ENCODE peak calls at places on chromosomes 6 and 20, in five cellular contexts. One of them, this sample, is unnamed.

GRCh38 chr6:147213772-147214171 is 9.6 kb downstream of the STXBP5 start:
- DNase-seq in GM12892: no peak
- DNase-seq in upper lobe of left lung: no peak
- DNase-seq in transverse colon: no peak
- DNase-seq in K562: no peak
- DNase-seq in this sample: no peak

GRCh38 chr6:129105035-129105434 is 222.1 kb downstream of the LAMA2 start:
- DNase-seq in GM12892: no peak
- DNase-seq in upper lobe of left lung: no peak
- DNase-seq in transverse colon: no peak
- DNase-seq in K562: no peak
- DNase-seq in this sample: no peak

GRCh38 chr6:48535569-48535968 is 424.6 kb upstream of the PTCHD4 start:
- DNase-seq in GM12892: no peak
- DNase-seq in upper lobe of left lung: no peak
- DNase-seq in transverse colon: no peak
- DNase-seq in K562: no peak
- DNase-seq in this sample: no peak

GRCh38 chr20:57717797-57718196 is 8.0 kb upstream of the PMEPA1 start:
- DNase-seq in GM12892: no peak
- DNase-seq in upper lobe of left lung: no peak
- DNase-seq in transverse colon: no peak
- DNase-seq in K562: no peak
- DNase-seq in this sample: no peak

GRCh38 chr6:135331002-135331401 is 149.9 kb downstream of the MYB start:
- DNase-seq in GM12892: no peak
- DNase-seq in upper lobe of left lung: no peak
- DNase-seq in transverse colon: no peak
- DNase-seq in K562: no peak
- DNase-seq in this sample: no peak

GRCh38 chr6:6749791-6750434 is 161.4 kb downstream of the LY86 start:
- DNase-seq in GM12892: no peak
- DNase-seq in upper lobe of left lung: peak
- DNase-seq in transverse colon: peak
- DNase-seq in K562: peak
- DNase-seq in this sample: peak

GRCh38 chr20:19501476-19502115 is 256.5 kb upstream of the RIN2 start:
- DNase-seq in GM12892: no peak
- DNase-seq in upper lobe of left lung: no peak
- DNase-seq in transverse colon: no peak
- DNase-seq in K562: no peak
- DNase-seq in this sample: no peak

GRCh38 chr6:101458341-101458740 is 64.8 kb downstream of the GRIK2 start:
- DNase-seq in GM12892: no peak
- DNase-seq in upper lobe of left lung: no peak
- DNase-seq in transverse colon: no peak
- DNase-seq in K562: no peak
- DNase-seq in this sample: no peak

GRCh38 chr20:23048283-23049200 is 930 bp downstream of the THBD start:
- DNase-seq in GM12892: no peak
- DNase-seq in upper lobe of left lung: peak
- DNase-seq in transverse colon: peak
- DNase-seq in K562: no peak
- DNase-seq in this sample: peak

GRCh38 chr20:61127311-61128044 is 124.6 kb upstream of the CDH4 start:
- DNase-seq in GM12892: no peak
- DNase-seq in upper lobe of left lung: no peak
- DNase-seq in transverse colon: no peak
- DNase-seq in K562: no peak
- DNase-seq in this sample: no peak

GRCh38 chr6:91082311-91082803 is 495.5 kb upstream of the MAP3K7 start:
- DNase-seq in GM12892: no peak
- DNase-seq in upper lobe of left lung: no peak
- DNase-seq in transverse colon: no peak
- DNase-seq in K562: no peak
- DNase-seq in this sample: no peak

GRCh38 chr6:169247991-169248390 is 5.7 kb downstream of the THBS2 start:
- DNase-seq in GM12892: no peak
- DNase-seq in upper lobe of left lung: no peak
- DNase-seq in transverse colon: no peak
- DNase-seq in K562: no peak
- DNase-seq in this sample: no peak

GRCh38 chr6:94099072-94099471 is 679.7 kb upstream of the EPHA7 start:
- DNase-seq in GM12892: no peak
- DNase-seq in upper lobe of left lung: no peak
- DNase-seq in transverse colon: no peak
- DNase-seq in K562: no peak
- DNase-seq in this sample: no peak

GRCh38 chr6:122289721-122290501 is 109.5 kb upstream of the HSF2 start:
- DNase-seq in GM12892: no peak
- DNase-seq in upper lobe of left lung: no peak
- DNase-seq in transverse colon: no peak
- DNase-seq in K562: no peak
- DNase-seq in this sample: no peak

GRCh38 chr20:4217349-4217761 is 202.0 kb upstream of the RNF24 start:
- DNase-seq in GM12892: no peak
- DNase-seq in upper lobe of left lung: peak
- DNase-seq in transverse colon: peak
- DNase-seq in K562: peak
- DNase-seq in this sample: no peak

GRCh38 chr6:169386431-169387057 is 132.9 kb upstream of the THBS2 start:
- DNase-seq in GM12892: no peak
- DNase-seq in upper lobe of left lung: no peak
- DNase-seq in transverse colon: no peak
- DNase-seq in K562: no peak
- DNase-seq in this sample: no peak

GRCh38 chr6:112041535-112041934 is 12.4 kb upstream of the CCN6 start:
- DNase-seq in GM12892: no peak
- DNase-seq in upper lobe of left lung: no peak
- DNase-seq in transverse colon: no peak
- DNase-seq in K562: no peak
- DNase-seq in this sample: no peak

GRCh38 chr6:92587521-92587920 is 831.8 kb downstream of the EPHA7 start:
- DNase-seq in GM12892: no peak
- DNase-seq in upper lobe of left lung: no peak
- DNase-seq in transverse colon: no peak
- DNase-seq in K562: no peak
- DNase-seq in this sample: no peak

GRCh38 chr20:2156666-2157624 is 55.3 kb downstream of the STK35 start:
- DNase-seq in GM12892: no peak
- DNase-seq in upper lobe of left lung: no peak
- DNase-seq in transverse colon: no peak
- DNase-seq in K562: no peak
- DNase-seq in this sample: no peak

GRCh38 chr6:134238960-134239795 is 78.7 kb downstream of the SGK1 start:
- DNase-seq in GM12892: no peak
- DNase-seq in upper lobe of left lung: no peak
- DNase-seq in transverse colon: no peak
- DNase-seq in K562: no peak
- DNase-seq in this sample: no peak

GRCh38 chr6:104829183-104829958 is 30.3 kb downstream of the HACE1 start:
- DNase-seq in GM12892: no peak
- DNase-seq in upper lobe of left lung: no peak
- DNase-seq in transverse colon: no peak
- DNase-seq in K562: no peak
- DNase-seq in this sample: no peak

GRCh38 chr20:35421322-35421721 is 9.5 kb upstream of the UQCC1 start:
- DNase-seq in GM12892: no peak
- DNase-seq in upper lobe of left lung: no peak
- DNase-seq in transverse colon: no peak
- DNase-seq in K562: no peak
- DNase-seq in this sample: no peak

GRCh38 chr6:66289889-66290288 is 582.9 kb upstream of the EYS start:
- DNase-seq in GM12892: no peak
- DNase-seq in upper lobe of left lung: no peak
- DNase-seq in transverse colon: no peak
- DNase-seq in K562: no peak
- DNase-seq in this sample: no peak

GRCh38 chr6:142746524-142746923 is 198.5 kb downstream of the HIVEP2 start:
- DNase-seq in GM12892: no peak
- DNase-seq in upper lobe of left lung: no peak
- DNase-seq in transverse colon: no peak
- DNase-seq in K562: no peak
- DNase-seq in this sample: no peak

GRCh38 chr6:52516269-52516668 is 60.6 kb downstream of the TRAM2 start:
- DNase-seq in GM12892: no peak
- DNase-seq in upper lobe of left lung: no peak
- DNase-seq in transverse colon: no peak
- DNase-seq in K562: no peak
- DNase-seq in this sample: no peak

GRCh38 chr6:36110863-36111262 is 19.4 kb upstream of the MAPK13 start:
- DNase-seq in GM12892: no peak
- DNase-seq in upper lobe of left lung: no peak
- DNase-seq in transverse colon: no peak
- DNase-seq in K562: no peak
- DNase-seq in this sample: no peak

GRCh38 chr20:61847420-61847748 is 218.3 kb downstream of the TAF4 start:
- DNase-seq in GM12892: no peak
- DNase-seq in upper lobe of left lung: no peak
- DNase-seq in transverse colon: no peak
- DNase-seq in K562: no peak
- DNase-seq in this sample: no peak

GRCh38 chr6:18328549-18328922 is 58.6 kb upstream of the RNF144B start:
- DNase-seq in GM12892: no peak
- DNase-seq in upper lobe of left lung: no peak
- DNase-seq in transverse colon: no peak
- DNase-seq in K562: no peak
- DNase-seq in this sample: no peak

GRCh38 chr6:119307041-119307440 is 42.5 kb downstream of the MAN1A1 start:
- DNase-seq in GM12892: no peak
- DNase-seq in upper lobe of left lung: no peak
- DNase-seq in transverse colon: no peak
- DNase-seq in K562: no peak
- DNase-seq in this sample: no peak

GRCh38 chr20:43963233-43963632 is 48.6 kb downstream of the TOX2 start:
- DNase-seq in GM12892: no peak
- DNase-seq in upper lobe of left lung: no peak
- DNase-seq in transverse colon: no peak
- DNase-seq in K562: no peak
- DNase-seq in this sample: no peak

GRCh38 chr6:12289655-12290489 is at the start of gene EDN1:
- DNase-seq in GM12892: peak
- DNase-seq in upper lobe of left lung: peak
- DNase-seq in transverse colon: peak
- DNase-seq in K562: peak
- DNase-seq in this sample: peak
- TF ChIP-seq POLR2A in GM12892: peak
- TF ChIP-seq POLR2A in upper lobe of left lung: peak
- TF ChIP-seq POLR2A in transverse colon: peak
- TF ChIP-seq POLR2A in K562: no peak
- TF ChIP-seq POLR2A in this sample: no peak

GRCh38 chr6:109892451-109893435 is 85.4 kb upstream of the GPR6 start:
- DNase-seq in GM12892: no peak
- DNase-seq in upper lobe of left lung: peak
- DNase-seq in transverse colon: peak
- DNase-seq in K562: no peak
- DNase-seq in this sample: peak
- TF ChIP-seq POLR2AphosphoS5 in GM12892: no peak
- TF ChIP-seq POLR2AphosphoS5 in upper lobe of left lung: no peak
- TF ChIP-seq POLR2AphosphoS5 in transverse colon: no peak
- TF ChIP-seq POLR2AphosphoS5 in K562: no peak
- TF ChIP-seq POLR2AphosphoS5 in this sample: peak

GRCh38 chr6:27518881-27519795 is 46.2 kb upstream of the ZNF184 start:
- DNase-seq in GM12892: no peak
- DNase-seq in upper lobe of left lung: peak
- DNase-seq in transverse colon: peak
- DNase-seq in K562: peak
- DNase-seq in this sample: peak
- TF ChIP-seq POLR2A in GM12892: no peak
- TF ChIP-seq POLR2A in upper lobe of left lung: no peak
- TF ChIP-seq POLR2A in transverse colon: no peak
- TF ChIP-seq POLR2A in K562: peak
- TF ChIP-seq POLR2A in this sample: no peak

DNA sequence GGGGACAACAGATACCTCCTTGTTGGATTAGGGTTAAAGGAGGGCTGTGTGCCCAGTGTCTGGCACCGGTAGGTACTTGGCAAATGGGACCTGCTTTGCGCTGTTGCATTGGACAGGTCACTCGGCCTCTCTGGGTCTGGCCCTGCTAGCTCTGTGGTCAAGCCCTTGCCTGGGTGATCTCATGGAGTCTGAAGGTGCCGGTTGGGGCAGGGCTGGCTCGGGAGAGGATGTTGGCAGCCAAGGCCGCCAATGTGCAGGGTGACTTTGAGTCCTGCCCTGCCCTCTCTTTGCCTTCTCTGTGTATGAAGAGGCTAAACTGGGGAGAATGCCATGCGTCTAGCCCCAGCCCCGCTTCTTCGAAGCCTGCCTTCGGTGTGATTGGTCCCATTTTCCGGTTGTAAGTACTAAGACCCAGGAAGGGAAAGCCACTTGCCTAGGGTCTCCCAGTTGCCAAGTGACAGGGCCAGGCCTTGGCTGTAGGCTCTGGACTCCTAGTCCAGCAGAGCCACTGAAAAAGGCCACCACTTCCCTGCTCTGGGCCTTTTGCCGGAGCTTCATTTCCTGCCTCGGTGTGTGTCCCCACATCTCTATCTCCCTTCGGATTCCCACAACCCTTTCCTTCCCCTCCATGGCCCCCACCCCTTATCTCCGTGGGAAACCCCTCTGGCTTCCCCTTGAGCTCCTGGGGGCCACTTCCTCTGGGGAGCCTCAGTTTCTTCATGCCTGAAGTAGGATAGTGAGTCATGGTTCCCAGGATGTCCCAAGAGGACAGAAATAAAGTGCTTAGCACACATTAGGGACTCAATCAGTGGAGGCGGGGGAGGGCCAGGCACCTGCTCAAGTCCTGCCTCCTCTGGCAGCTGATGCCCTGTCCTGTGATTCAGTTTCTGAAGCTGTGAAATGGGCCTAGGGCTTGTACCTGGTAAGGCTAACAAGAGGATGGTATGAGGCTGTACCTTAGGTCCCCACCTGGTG is 3.9 kb downstream of the SRC start:
- DNase-seq in GM12892: no peak
- DNase-seq in upper lobe of left lung: peak
- DNase-seq in transverse colon: no peak
- DNase-seq in K562: no peak
- DNase-seq in this sample: peak
- TF ChIP-seq POLR2AphosphoS5 in GM12892: no peak
- TF ChIP-seq POLR2AphosphoS5 in upper lobe of left lung: no peak
- TF ChIP-seq POLR2AphosphoS5 in transverse colon: no peak
- TF ChIP-seq POLR2AphosphoS5 in K562: no peak
- TF ChIP-seq POLR2AphosphoS5 in this sample: no peak

GRCh38 chr6:3118353-3119039 is at the start of gene BPHL:
- DNase-seq in GM12892: peak
- DNase-seq in upper lobe of left lung: peak
- DNase-seq in transverse colon: peak
- DNase-seq in K562: peak
- DNase-seq in this sample: peak
- TF ChIP-seq POLR2A in GM12892: peak
- TF ChIP-seq POLR2A in upper lobe of left lung: peak
- TF ChIP-seq POLR2A in transverse colon: peak
- TF ChIP-seq POLR2A in K562: peak
- TF ChIP-seq POLR2A in this sample: no peak

GRCh38 chr6:43972915-43973304 is 154.3 kb downstream of the MRPL14 start:
- DNase-seq in GM12892: no peak
- DNase-seq in upper lobe of left lung: peak
- DNase-seq in transverse colon: peak
- DNase-seq in K562: no peak
- DNase-seq in this sample: peak
- TF ChIP-seq POLR2AphosphoS5 in GM12892: no peak
- TF ChIP-seq POLR2AphosphoS5 in upper lobe of left lung: no peak
- TF ChIP-seq POLR2AphosphoS5 in transverse colon: peak
- TF ChIP-seq POLR2AphosphoS5 in K562: no peak
- TF ChIP-seq POLR2AphosphoS5 in this sample: peak

This sample was measured in stomach.